ENCODE peak calls at places on chromosomes 7 and 10, in five cellular contexts. Y, E, R, B and A are unnamed samples.

GRCh38 chr10:20963056-20963455 is 65.9 kb upstream of the NEBL start:
- DNase-seq in E (no peak), R (no peak), Y (no peak), B (no peak), A (no peak)

GRCh38 chr10:132909491-132910071 is 32.8 kb downstream of the CFAP46 start:
- DNase-seq in Y (peak), B (no peak), E (no peak), R (no peak), A (no peak)

GRCh38 chr7:11923376-11923922 is 91.5 kb upstream of the THSD7A start:
- DNase-seq in B (no peak), Y (no peak), E (no peak), R (no peak), A (no peak)

GRCh38 chr10:15245530-15245929 is 77.0 kb upstream of the NMT2 start:
- DNase-seq in B (peak), E (no peak), Y (no peak), R (no peak), A (no peak)

GRCh38 chr7:33191326-33191725 is 62.0 kb downstream of the BBS9 start:
- DNase-seq in R (no peak), B (no peak), Y (no peak), E (no peak), A (no peak)

GRCh38 chr7:80940539-80941205 is 21.8 kb upstream of the SEMA3C start:
- DNase-seq in Y (no peak), R (no peak), E (no peak), B (no peak), A (no peak)

GRCh38 chr7:34622182-34622581 is 35.8 kb upstream of the NPSR1 start:
- DNase-seq in E (no peak), R (no peak), Y (no peak), B (no peak), A (no peak)

GRCh38 chr7:80175744-80176143 is 41.1 kb downstream of the GNAI1 start:
- DNase-seq in E (no peak), B (no peak), Y (no peak), R (no peak), A (no peak)

GRCh38 chr7:39971924-39972323 is 21.9 kb downstream of the CDK13 start:
- DNase-seq in B (no peak), Y (no peak), R (no peak), E (no peak), A (no peak)

GRCh38 chr7:142939226-142939910 is at the start of gene LLCFC1:
- DNase-seq in B (no peak), E (no peak), R (no peak), Y (no peak), A (no peak)

GRCh38 chr10:79210672-79211071 is 136.6 kb upstream of the PPIF start:
- DNase-seq in B (no peak), Y (no peak), R (no peak), E (no peak), A (no peak)

GRCh38 chr10:131897297-131897899 is 3.4 kb upstream of the PPP2R2D start:
- DNase-seq in E (no peak), Y (no peak), B (no peak), R (no peak), A (no peak)

GRCh38 chr7:132755538-132756481 is 179.5 kb upstream of the PLXNA4 start:
- DNase-seq in B (peak), E (no peak), R (peak), Y (no peak), A (no peak)
- TF ChIP-seq CTCF in B (no peak), E (no peak), R (no peak), Y (no peak), A (peak)

GRCh38 chr7:148540041-148540738 is 50.4 kb upstream of the C7orf33 start:
- DNase-seq in B (peak), R (no peak), E (peak), Y (no peak), A (no peak)

GRCh38 chr7:148537435-148537834 is 53.1 kb upstream of the C7orf33 start:
- DNase-seq in B (no peak), E (no peak), R (no peak), Y (no peak), A (no peak)

DNA sequence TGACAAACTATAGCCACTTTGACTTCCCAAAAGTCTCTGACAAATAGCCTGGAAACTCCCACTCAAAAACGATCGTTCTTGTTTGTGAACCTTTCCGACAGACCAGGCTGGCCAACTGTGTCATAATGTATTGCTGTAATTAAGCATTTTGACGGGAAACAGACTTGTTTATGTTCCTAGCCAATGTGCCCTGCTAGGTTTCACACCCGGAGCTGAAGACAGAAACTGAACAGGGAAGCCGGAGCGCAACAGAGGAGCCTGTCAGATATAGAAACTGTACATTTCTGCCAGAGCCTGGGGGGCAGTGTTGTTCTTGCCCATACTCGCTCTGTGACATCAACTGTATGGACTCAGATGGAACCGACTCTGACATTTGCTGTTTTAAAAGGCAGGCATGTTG is 55.3 kb upstream of the C7orf33 start:
- DNase-seq in R (peak), Y (no peak), B (peak), E (peak), A (no peak)
- H3K4me3 ChIP-seq in R (no peak), Y (no peak), B (no peak), E (no peak), A (no peak)

GRCh38 chr7:69890081-69890369 is 291.8 kb downstream of the AUTS2 start:
- DNase-seq in R (no peak), Y (no peak), B (no peak), E (no peak), A (no peak)

GRCh38 chr7:69898189-69898588 is 299.9 kb downstream of the AUTS2 start:
- DNase-seq in B (no peak), Y (no peak), E (no peak), R (no peak), A (no peak)

GRCh38 chr7:69892790-69893189 is 294.5 kb downstream of the AUTS2 start:
- DNase-seq in R (no peak), B (no peak), Y (no peak), E (no peak), A (no peak)

GRCh38 chr7:69896100-69896499 is 297.8 kb downstream of the AUTS2 start:
- DNase-seq in B (no peak), R (no peak), Y (no peak), E (no peak), A (no peak)

GRCh38 chr7:69893915-69894314 is 295.6 kb downstream of the AUTS2 start:
- DNase-seq in E (peak), R (peak), B (peak), Y (no peak), A (no peak)
- TF ChIP-seq CTCF in E (peak), R (peak), B (peak), Y (peak), A (no peak)

DNA sequence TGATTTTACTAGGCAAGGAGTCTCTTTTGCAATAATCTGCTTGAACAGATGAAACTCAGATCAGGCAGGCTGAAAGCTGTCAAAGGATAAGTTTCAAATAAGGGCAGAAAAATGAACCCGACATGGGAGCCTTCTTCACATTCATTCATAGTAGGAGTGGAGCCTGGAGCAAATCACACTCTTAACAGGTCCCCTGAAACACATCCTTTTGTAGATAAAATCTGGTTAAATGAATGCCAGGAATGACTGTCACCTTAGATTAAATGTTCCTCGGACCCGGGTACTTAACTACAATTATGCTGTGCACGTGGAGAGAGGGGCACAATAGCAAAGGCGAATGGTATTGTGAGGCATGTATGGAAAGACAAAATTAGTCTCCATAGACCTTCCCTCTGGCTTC is 344.7 kb upstream of the LRGUK start:
- DNase-seq in B (no peak), E (no peak), R (no peak), Y (no peak), A (no peak)
- H3K4me3 ChIP-seq in B (no peak), E (no peak), R (no peak), Y (no peak), A (no peak)

GRCh38 chr7:122140918-122141317 is 3.1 kb downstream of the AASS start:
- DNase-seq in R (no peak), E (no peak), Y (no peak), B (no peak), A (no peak)

GRCh38 chr7:122143376-122143750 is 686 bp downstream of the AASS start:
- DNase-seq in E (peak), Y (no peak), R (peak), B (peak), A (peak)

GRCh38 chr7:122148081-122148480 is 4.0 kb upstream of the AASS start:
- DNase-seq in E (no peak), Y (no peak), R (no peak), B (no peak), A (no peak)

GRCh38 chr7:122145937-122146336 is 1.9 kb upstream of the AASS start:
- DNase-seq in E (no peak), R (no peak), Y (no peak), B (no peak), A (no peak)

DNA sequence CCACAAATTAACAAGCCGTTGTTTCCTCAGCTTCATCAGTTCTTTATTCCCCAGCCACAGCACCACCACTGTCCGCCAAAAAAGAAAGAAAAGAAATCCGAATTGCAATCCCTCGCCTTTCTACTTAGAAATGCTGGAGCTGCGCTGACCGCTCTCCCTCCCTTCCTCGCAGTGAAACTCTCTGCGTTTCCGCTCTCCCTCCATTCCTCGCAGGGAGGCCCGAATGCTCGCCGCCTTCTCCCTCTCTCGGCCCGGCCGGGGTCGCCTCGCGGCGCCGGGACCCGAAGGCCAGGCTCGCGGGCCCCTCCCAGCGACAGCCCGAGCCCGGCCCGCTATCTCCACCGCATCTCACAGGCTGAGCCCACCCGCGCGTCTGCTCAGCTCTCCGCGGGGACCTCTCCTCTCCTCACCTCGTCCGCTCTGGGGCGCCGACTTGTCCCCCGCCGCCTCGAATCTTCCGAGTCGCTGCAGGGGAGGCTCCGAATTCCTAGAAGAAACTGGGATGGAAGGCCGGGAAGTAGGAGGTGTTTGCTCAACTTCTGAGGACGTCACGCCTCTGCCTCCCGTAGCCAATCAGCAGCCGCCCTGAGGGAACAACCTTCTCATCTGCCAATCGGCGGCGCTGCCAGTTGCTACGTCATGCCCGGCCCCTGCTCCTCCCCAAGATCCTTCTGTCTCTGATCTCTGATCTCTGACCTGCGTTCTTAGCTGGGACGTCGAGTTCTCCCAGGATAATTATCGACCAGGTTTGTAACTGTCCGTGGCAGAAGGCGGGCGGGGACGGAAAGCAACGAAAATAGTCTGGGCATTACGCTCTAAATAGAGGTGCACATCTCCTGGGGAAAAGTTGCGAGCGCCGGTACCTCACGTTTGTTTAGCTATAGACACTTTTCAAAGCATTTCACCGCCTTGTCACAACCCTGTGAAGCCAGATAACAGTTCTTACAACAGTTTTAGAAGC is at the start of gene AASS:
- DNase-seq in Y (peak), B (peak), R (peak), E (peak), A (peak)
- TF ChIP-seq CTCF in Y (no peak), B (no peak), R (no peak), E (no peak), A (no peak)

DNA sequence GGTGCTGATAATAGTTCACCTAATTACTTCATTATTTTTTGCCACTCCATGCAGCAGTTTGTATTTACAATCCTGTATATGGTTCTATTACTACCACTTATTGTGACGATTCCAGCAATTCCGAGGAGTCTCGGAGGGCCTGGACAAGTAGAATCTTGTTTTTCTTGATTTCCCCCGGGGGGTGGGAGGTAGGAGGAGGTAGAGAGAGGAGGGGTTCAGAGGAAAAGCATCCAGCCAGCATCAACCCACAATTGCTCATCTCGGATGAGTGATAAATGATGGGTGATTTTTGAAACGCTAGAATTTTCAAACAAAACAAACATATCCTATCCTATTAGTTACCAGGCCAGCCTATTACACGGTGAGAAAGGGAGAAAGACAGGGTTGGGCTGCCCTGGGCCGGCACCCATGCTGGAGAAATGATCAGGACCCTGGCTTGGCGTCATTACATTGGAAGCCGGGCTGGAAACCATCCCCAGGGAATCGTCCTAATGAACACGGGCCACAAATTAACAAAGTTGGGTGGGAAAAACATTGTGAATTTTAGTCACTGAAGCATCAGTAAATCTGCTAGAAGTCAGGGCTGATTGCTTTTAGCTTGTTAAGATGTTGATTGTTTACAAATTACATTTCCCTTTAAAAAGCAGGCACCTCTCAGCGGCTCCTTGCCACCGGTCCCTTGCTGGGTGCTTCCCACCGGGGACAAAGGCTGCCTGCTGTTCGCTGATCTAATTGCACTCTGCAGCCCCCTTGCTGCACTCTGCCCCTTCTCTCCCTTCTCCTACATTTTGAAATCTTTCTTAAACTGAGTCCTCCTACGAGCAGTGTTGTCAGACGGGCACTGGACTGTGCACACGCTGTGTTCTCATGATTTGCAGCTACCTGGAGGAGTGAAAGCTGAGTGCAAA is 95.5 kb downstream of the FAM204A start:
- DNase-seq in B (no peak), R (no peak), Y (no peak), E (no peak), A (no peak)
- H3K4me3 ChIP-seq in B (no peak), R (no peak), Y (no peak), E (no peak), A (no peak)

DNA sequence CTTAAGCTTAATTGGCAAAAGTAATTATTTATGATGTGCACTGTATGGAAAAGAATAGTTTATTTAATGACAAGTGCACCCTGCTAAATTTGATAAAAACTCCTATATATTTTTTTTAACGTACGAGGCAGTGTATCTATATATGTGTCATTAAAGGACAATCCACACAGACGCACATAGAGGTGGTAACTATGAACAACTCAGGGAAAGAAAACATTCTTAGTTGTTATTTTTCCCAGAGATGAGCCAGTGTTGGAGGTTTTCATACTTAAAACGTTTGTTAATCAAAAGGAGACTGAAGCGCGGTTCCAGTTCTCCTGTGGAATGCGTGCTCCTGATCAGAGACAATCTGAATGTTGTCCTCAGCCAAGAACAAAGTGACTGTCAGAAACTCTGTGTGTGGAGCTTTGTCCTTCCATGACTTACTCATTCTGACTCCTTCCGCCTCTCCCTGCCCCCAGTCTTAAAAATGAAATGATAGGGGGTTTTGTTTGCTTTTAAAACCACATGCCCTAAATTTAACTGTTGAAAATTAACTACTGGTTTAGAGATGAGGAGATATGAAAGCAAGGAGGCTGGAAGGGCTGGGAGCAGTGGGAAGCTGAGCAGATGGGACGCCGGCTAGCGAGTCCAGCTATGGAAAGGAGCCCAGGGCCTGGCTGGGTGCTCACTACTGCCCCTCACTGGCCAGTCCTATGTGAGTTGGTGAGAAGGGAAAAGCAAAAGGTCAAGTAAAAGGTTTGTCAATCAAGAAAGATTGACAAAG is 99.6 kb downstream of the SVIL start:
- DNase-seq in E (peak), R (peak), B (peak), Y (peak), A (peak)
- TF ChIP-seq CTCF in E (peak), R (peak), B (peak), Y (peak), A (peak)

DNA sequence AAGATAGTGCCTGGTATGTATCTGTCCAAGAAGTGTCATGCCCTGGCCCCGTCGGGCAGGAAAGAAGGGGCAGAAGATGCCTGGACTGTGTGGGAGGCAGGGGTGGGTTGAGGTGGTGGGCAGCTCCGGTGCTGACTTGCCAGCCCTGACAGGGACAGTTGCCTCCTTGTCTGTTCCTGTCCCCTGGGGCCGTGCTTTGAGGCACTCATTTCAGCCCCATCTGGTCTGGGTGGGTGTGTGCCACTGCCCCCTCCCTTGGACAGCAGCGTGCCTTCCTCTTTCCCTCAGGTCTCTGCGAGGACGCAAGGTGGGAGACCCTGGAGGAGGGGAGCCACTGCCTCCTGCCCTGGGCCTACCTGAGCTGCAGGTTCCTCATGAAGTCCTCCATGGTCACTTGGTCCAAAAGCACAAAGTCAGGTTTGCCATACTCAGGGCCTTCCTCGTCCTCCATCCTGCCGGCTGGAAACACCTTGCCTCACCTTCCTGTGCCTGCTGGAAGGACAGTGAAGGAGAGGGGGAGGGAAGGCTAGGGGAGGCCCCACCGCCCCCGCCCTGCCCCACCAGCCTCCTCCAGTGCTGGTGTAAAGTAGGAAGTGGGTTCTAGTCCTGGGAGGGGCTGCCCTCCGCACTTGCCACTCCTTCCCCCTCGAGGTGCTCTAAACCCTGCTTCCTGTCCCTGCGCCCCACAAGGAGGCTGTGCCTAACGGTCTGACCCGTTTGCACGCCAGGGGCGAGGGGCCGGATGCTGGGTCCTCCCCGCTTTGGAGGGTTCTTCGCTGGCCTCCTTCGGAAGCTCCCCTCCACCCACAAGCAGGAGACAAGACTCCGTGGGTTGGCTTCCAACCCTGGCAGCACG is at the start of gene MYO1G:
- DNase-seq in Y (no peak), R (no peak), B (no peak), E (no peak), A (no peak)
- H3K4me3 ChIP-seq in Y (peak), R (no peak), B (no peak), E (no peak), A (no peak)

GRCh38 chr7:19117870-19118608 is 603 bp upstream of the TWIST1 start:
- DNase-seq in E (peak), R (no peak), Y (no peak), B (peak), A (no peak)
- TF ChIP-seq CTCF in E (peak), R (no peak), Y (no peak), B (peak), A (no peak)